ENCODE peak calls at places on chromosome 19, in six cellular contexts. G is head of caudate nucleus; K is lower leg skin; J is CD4-positive, alpha-beta T cell; V is PC-3; F is AG04450. S is an unnamed sample.

GRCh38 chr19:11016591-11016990 is 55.8 kb downstream of the SMARCA4 start:
- DNase-seq in J (no peak), G (no peak), V (no peak), K (no peak), F (no peak), S (no peak)

GRCh38 chr19:51439021-51439465 is 19.2 kb downstream of the SIGLEC8 start:
- DNase-seq in G (no peak), K (no peak), J (peak; percentile 15), F (no peak), V (peak; percentile 46), S (peak; percentile 8)

GRCh38 chr19:55600336-55601028 is 394 bp downstream of the ZNF524 start:
- DNase-seq in G (peak; percentile 89), F (no peak), J (no peak), K (peak; percentile 38), V (no peak), S (no peak)

GRCh38 chr19:6103217-6103644 is 7.1 kb downstream of the RFX2 start:
- DNase-seq in J (no peak), K (peak; percentile 86), F (peak; percentile 56), V (peak; percentile 85), G (peak; percentile 71), S (peak; percentile 76)

GRCh38 chr19:58397533-58398037 is 2.1 kb downstream of the RNF225 start:
- DNase-seq in K (no peak), V (no peak), G (no peak), F (no peak), J (no peak), S (no peak)

GRCh38 chr19:9971341-9971897 is 35.1 kb upstream of the OLFM2 start:
- DNase-seq in J (no peak), K (no peak), V (no peak), G (no peak), F (no peak), S (no peak)

GRCh38 chr19:37876047-37876446 is 30.3 kb downstream of the WDR87 start:
- DNase-seq in K (no peak), G (no peak), V (no peak), J (no peak), F (no peak), S (no peak)

GRCh38 chr19:16301999-16302694 is 22.5 kb upstream of the KLF2 start:
- DNase-seq in K (no peak), V (peak; percentile 92), J (no peak), F (no peak), G (no peak), S (no peak)

GRCh38 chr19:56110515-56111448 is 10.3 kb downstream of the ZNF787 start:
- DNase-seq in K (no peak), F (no peak), V (no peak), G (no peak), J (no peak), S (peak; percentile 80)

GRCh38 chr19:5579697-5580096 is 11.9 kb upstream of the TINCR start:
- DNase-seq in G (no peak), F (no peak), J (no peak), V (no peak), K (no peak), S (no peak)

GRCh38 chr19:23481043-23481442 is 85.8 kb upstream of the ZNF91 start:
- DNase-seq in V (peak; percentile 91), J (no peak), G (no peak), F (no peak), K (no peak), S (no peak)

GRCh38 chr19:13068064-13068807 is 34.4 kb downstream of the LYL1 start:
- DNase-seq in K (no peak), V (no peak), G (peak; percentile 61), J (no peak), F (no peak), S (no peak)

GRCh38 chr19:1672038-1672768 is 19.8 kb upstream of the TCF3 start:
- DNase-seq in G (peak; percentile 57), V (peak; percentile 47), F (no peak), J (peak; percentile 48), K (no peak), S (peak; percentile 56)

GRCh38 chr19:281156-281853 is 9.9 kb downstream of the PLPP2 start:
- DNase-seq in V (no peak), F (no peak), K (no peak), G (peak; percentile 22), J (no peak), S (no peak)

GRCh38 chr19:6802336-6803035 is 30.0 kb downstream of the VAV1 start:
- DNase-seq in G (peak; percentile 56), F (no peak), K (peak; percentile 56), V (peak; percentile 24), J (peak; percentile 48), S (no peak)

GRCh38 chr19:10553943-10554381 is 10.3 kb downstream of the ATG4D start:
- DNase-seq in G (no peak), K (no peak), F (no peak), V (no peak), J (peak; percentile 48), S (no peak)

GRCh38 chr19:30577551-30578090 is 205.4 kb downstream of the ZNF536 start:
- DNase-seq in F (no peak), G (no peak), J (no peak), K (no peak), V (no peak), S (no peak)

GRCh38 chr19:46904114-46905060 is 43.6 kb downstream of the ARHGAP35 start:
- DNase-seq in F (peak; percentile 34), V (no peak), K (no peak), G (peak; percentile 61), J (no peak), S (peak; percentile 68)

GRCh38 chr19:4380254-4380727 is 20.1 kb downstream of the SH3GL1 start:
- DNase-seq in V (no peak), K (no peak), F (no peak), G (no peak), J (peak; percentile 59), S (no peak)

S was measured in choroid plexus epithelial cell.